ENCODE peak calls at places on chromosomes 3 and 15, in seven cellular contexts. S is HFFc6, B is brain microvascular endothelial cell, V is astrocyte of the cerebellum, T is GM13977, Q is GM12865, N is RWPE1. J is an unnamed sample.

GRCh38 chr3:30612422-30613134 is 6.2 kb downstream of the TGFBR2 start:
- DNase-seq in V (no peak), T (no peak), S (no peak), N (no peak), Q (no peak), B (no peak), J (no peak)

GRCh38 chr3:65713016-65713415 is 325.7 kb downstream of the MAGI1 start:
- DNase-seq in N (no peak), V (peak; percentile 50), Q (no peak), B (peak; percentile 79), S (peak; percentile 88), T (no peak), J (no peak)

GRCh38 chr3:157160652-157161480 is 919 bp upstream of the CCNL1 start:
- DNase-seq in N (peak; percentile 78), B (peak; percentile 89), Q (peak; percentile 88), T (peak; percentile 44), S (peak; percentile 88), V (peak; percentile 72), J (peak; percentile 78)

GRCh38 chr3:156518726-156519125 is 36.2 kb downstream of the SSR3 start:
- DNase-seq in S (no peak), B (no peak), T (no peak), N (no peak), V (no peak), Q (no peak), J (no peak)

GRCh38 chr3:35639251-35640185 is at the start of gene ARPP21:
- DNase-seq in Q (no peak), S (no peak), N (no peak), T (peak; percentile 44), B (peak; percentile 34), V (no peak), J (no peak)

GRCh38 chr3:18098960-18099587 is 326.1 kb downstream of the SATB1 start:
- DNase-seq in V (peak; percentile 56), S (peak; percentile 95), Q (no peak), T (no peak), B (peak; percentile 72), N (peak; percentile 89), J (no peak)

GRCh38 chr15:65752151-65752700 is 39.9 kb downstream of the DENND4A start:
- DNase-seq in S (peak; percentile 15), V (no peak), N (no peak), B (peak; percentile 14), Q (no peak), T (no peak), J (no peak)

GRCh38 chr15:93029613-93030429 is 59.2 kb downstream of the RGMA start:
- DNase-seq in B (peak; percentile 16), V (no peak), Q (no peak), T (peak; percentile 33), N (no peak), S (no peak), J (no peak)

GRCh38 chr3:105746226-105746996 is 122.4 kb downstream of the CBLB start:
- DNase-seq in T (no peak), S (no peak), N (no peak), V (no peak), Q (no peak), B (no peak), J (no peak)

GRCh38 chr3:5202267-5202666 is 14.8 kb downstream of the EDEM1 start:
- DNase-seq in N (no peak), V (no peak), B (no peak), S (no peak), Q (no peak), T (no peak), J (no peak)

GRCh38 chr3:130644600-130645232 is 101.9 kb downstream of the PIK3R4 start:
- DNase-seq in B (no peak), Q (no peak), V (no peak), T (no peak), N (no peak), S (no peak), J (no peak)

GRCh38 chr15:64046347-64047153 is at the start of gene DAPK2:
- DNase-seq in Q (peak; percentile 82), T (peak; percentile 92), S (no peak), B (peak; percentile 26), V (no peak), N (peak; percentile 85), J (no peak)

GRCh38 chr15:39685999-39686613 is 96.5 kb downstream of the FSIP1 start:
- DNase-seq in Q (peak; percentile 63), V (peak; percentile 61), S (peak; percentile 36), T (peak; percentile 24), B (peak; percentile 58), N (peak; percentile 46), J (no peak)

GRCh38 chr3:17742837-17743659 is 617 bp upstream of the TBC1D5 start:
- DNase-seq in T (no peak), S (no peak), V (peak; percentile 95), Q (no peak), B (peak; percentile 96), N (peak; percentile 94), J (no peak)

GRCh38 chr3:105957722-105958121 is 88.9 kb upstream of the CBLB start:
- DNase-seq in B (peak; percentile 67), T (no peak), N (peak; percentile 12), Q (no peak), V (no peak), S (peak; percentile 94), J (no peak)

GRCh38 chr3:66403268-66403990 is 97.4 kb downstream of the LRIG1 start:
- DNase-seq in T (no peak), Q (no peak), B (no peak), S (no peak), V (no peak), N (no peak), J (no peak)

GRCh38 chr3:54536450-54536849 is 391.4 kb downstream of the LRTM1 start:
- DNase-seq in S (no peak), N (no peak), B (no peak), V (no peak), T (no peak), Q (no peak), J (no peak)

GRCh38 chr3:37935290-37935668 is 55.3 kb upstream of the VILL start:
- DNase-seq in S (no peak), N (no peak), Q (no peak), B (no peak), V (no peak), T (no peak), J (no peak)

GRCh38 chr3:101676765-101677435 is at the start of gene ZBTB11:
- DNase-seq in T (peak; percentile 97), B (peak; percentile 100), V (peak; percentile 100), N (peak; percentile 99), Q (peak; percentile 100), S (peak; percentile 100), J (peak; percentile 99)

GRCh38 chr15:61084944-61085367 is 144.1 kb downstream of the RORA start:
- DNase-seq in V (no peak), S (no peak), Q (peak; percentile 28), B (peak; percentile 9), N (no peak), T (no peak), J (no peak)

GRCh38 chr15:86316699-86317378 is 237.2 kb downstream of the AGBL1 start:
- DNase-seq in N (no peak), S (no peak), Q (no peak), B (no peak), T (no peak), V (no peak), J (no peak)

DNA sequence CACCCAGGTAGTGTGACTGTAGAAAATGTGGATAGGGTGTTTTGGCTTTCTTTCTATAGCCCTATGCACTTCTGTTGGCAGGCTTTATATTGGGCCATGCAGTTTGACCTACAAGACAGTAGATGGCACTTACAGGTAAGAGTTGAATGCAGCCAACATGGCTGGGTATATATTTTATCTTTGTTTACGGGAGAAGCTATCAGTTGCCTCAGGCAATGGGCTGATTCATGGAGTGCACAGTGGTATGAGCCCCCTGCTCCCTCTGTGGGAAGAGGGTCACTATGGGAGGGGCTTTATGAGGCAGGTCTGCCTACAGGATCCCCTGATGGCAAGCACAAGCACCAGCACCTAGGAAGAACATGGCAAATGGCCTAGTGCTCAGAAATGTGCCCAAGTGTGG is 301.2 kb upstream of the CDIN1 start:
- DNase-seq in S (peak; percentile 41), T (no peak), N (no peak), V (no peak), B (peak; percentile 18), Q (peak; percentile 1), J (no peak)
- TF ChIP-seq CTCF in S (peak; percentile 68), T (no peak), N (no peak), V (peak; percentile 20), B (peak; percentile 53), Q (no peak), J (no peak)

DNA sequence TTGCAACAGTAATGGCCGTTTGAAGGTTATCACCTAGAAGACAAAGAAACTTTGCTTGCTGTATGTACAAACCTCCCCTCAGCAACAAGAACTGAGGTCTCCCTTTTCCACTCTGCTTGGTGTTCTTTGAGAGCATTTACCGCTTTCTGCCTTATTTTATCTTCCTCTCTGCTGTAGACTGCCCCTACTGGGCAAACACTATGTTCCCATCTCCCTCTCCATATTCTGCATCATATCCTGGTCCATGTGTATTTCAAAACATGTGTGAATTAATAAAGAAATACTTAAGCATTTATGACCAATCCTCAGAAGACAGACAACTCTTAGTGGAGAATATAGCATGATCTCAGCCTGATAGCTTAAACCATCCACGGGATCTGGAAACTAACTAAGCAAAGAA is 64.4 kb downstream of the ATP13A5 start:
- DNase-seq in S (no peak), N (no peak), B (no peak), Q (no peak), T (no peak), V (no peak), J (no peak)
- TF ChIP-seq CTCF in S (no peak), N (no peak), B (peak; percentile 19), Q (peak; percentile 6), T (no peak), V (no peak), J (no peak)

DNA sequence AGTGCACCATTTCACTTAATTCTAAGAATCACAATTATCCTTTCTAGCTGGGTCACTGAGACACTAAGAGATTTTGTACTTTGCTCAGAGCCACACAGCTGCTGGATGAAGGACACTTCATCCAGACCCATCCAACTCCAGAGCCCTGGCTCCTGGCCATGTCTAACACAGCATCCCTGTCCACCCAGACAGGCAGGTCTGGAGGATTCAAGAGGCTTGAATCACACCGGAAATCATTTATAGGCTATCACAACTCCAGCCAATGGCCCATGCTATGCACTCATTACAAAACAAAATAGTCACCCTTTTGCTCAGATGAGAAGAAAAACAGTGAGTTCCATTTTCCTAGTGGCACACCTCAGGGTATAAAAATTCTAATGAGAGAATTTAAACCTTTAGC is 198.2 kb upstream of the LMCD1 start:
- DNase-seq in N (no peak), Q (no peak), V (no peak), B (no peak), S (peak; percentile 34), T (no peak), J (no peak)
- TF ChIP-seq CTCF in N (no peak), Q (no peak), V (no peak), B (no peak), S (no peak), T (no peak), J (no peak)

GRCh38 chr15:44246521-44247268 is 41.8 kb upstream of the GOLM2 start:
- DNase-seq in T (no peak), V (no peak), N (no peak), S (no peak), Q (no peak), B (no peak), J (no peak)

GRCh38 chr15:44243146-44243545 is 45.4 kb upstream of the GOLM2 start:
- DNase-seq in T (no peak), V (no peak), B (no peak), N (no peak), S (peak; percentile 18), Q (no peak), J (no peak)

DNA sequence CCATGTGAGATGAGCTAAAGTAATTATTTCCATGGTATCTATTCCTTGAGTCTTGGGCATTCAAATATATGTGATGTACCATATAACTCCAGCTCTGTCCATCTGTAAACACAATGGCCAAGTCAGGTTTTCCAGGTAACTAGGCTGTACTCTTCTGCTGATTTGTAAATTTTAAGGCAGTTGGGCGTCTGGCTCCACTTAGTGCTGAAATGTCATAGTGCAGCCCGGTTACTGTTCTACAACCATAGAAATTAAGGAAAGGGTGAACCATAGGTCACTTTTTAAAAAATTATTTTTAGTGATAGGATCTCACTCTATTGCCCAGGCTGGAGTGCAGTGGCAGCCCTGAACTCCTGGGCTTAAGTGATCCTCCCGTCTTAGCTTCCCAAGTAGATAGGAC is 44.7 kb upstream of the GOLM2 start:
- DNase-seq in B (no peak), T (no peak), N (no peak), S (no peak), V (no peak), Q (no peak), J (no peak)
- TF ChIP-seq CTCF in B (peak; percentile 60), T (no peak), N (peak; percentile 38), S (peak; percentile 16), V (peak; percentile 38), Q (no peak), J (no peak)